ENCODE peak calls at places on chromosomes 13 and 19, in seven cellular contexts. One of them, this sample, is unnamed.

GRCh38 chr19:54030895-54031586 is 32.7 kb downstream of the VSTM1 start:
- DNase-seq in psoas muscle: no peak
- DNase-seq in Caki2: no peak
- DNase-seq in left lung: no peak
- DNase-seq in neural crest cell: no peak
- DNase-seq in astrocyte of the cerebellum: no peak
- DNase-seq in fibroblast of pulmonary artery: peak; percentile 49
- DNase-seq in this sample: no peak

GRCh38 chr19:5775668-5776309 is 8.8 kb downstream of the PRR22 start:
- DNase-seq in neural crest cell: no peak
- DNase-seq in Caki2: no peak
- DNase-seq in left lung: no peak
- DNase-seq in psoas muscle: no peak
- DNase-seq in astrocyte of the cerebellum: no peak
- DNase-seq in fibroblast of pulmonary artery: peak; percentile 36
- DNase-seq in this sample: peak; percentile 42

GRCh38 chr19:58128041-58128685 is 22.4 kb downstream of the ZNF329 start:
- DNase-seq in astrocyte of the cerebellum: no peak
- DNase-seq in Caki2: no peak
- DNase-seq in neural crest cell: no peak
- DNase-seq in left lung: no peak
- DNase-seq in psoas muscle: no peak
- DNase-seq in fibroblast of pulmonary artery: no peak
- DNase-seq in this sample: peak; percentile 16

GRCh38 chr13:48210178-48210577 is 22.8 kb upstream of the ITM2B start:
- DNase-seq in Caki2: peak; percentile 45
- DNase-seq in left lung: no peak
- DNase-seq in astrocyte of the cerebellum: no peak
- DNase-seq in psoas muscle: no peak
- DNase-seq in fibroblast of pulmonary artery: peak; percentile 81
- DNase-seq in neural crest cell: no peak
- DNase-seq in this sample: peak; percentile 88

GRCh38 chr13:41505209-41505835 is 48.0 kb downstream of the RGCC start:
- DNase-seq in Caki2: peak; percentile 3
- DNase-seq in psoas muscle: no peak
- DNase-seq in left lung: no peak
- DNase-seq in neural crest cell: no peak
- DNase-seq in fibroblast of pulmonary artery: peak; percentile 80
- DNase-seq in astrocyte of the cerebellum: peak; percentile 87
- DNase-seq in this sample: peak; percentile 95

GRCh38 chr19:18737954-18738351 is 53.2 kb downstream of the COMP start:
- DNase-seq in astrocyte of the cerebellum: no peak
- DNase-seq in neural crest cell: no peak
- DNase-seq in fibroblast of pulmonary artery: no peak
- DNase-seq in left lung: no peak
- DNase-seq in psoas muscle: no peak
- DNase-seq in Caki2: peak; percentile 66
- DNase-seq in this sample: no peak

GRCh38 chr13:62525652-62526051 is 1110.0 kb upstream of the PCDH20 start:
- DNase-seq in neural crest cell: no peak
- DNase-seq in fibroblast of pulmonary artery: no peak
- DNase-seq in psoas muscle: no peak
- DNase-seq in astrocyte of the cerebellum: no peak
- DNase-seq in Caki2: no peak
- DNase-seq in left lung: no peak
- DNase-seq in this sample: no peak

GRCh38 chr13:53250272-53250875 is 221.8 kb downstream of the OLFM4 start:
- DNase-seq in astrocyte of the cerebellum: peak; percentile 64
- DNase-seq in Caki2: peak; percentile 30
- DNase-seq in left lung: no peak
- DNase-seq in neural crest cell: peak; percentile 46
- DNase-seq in psoas muscle: no peak
- DNase-seq in fibroblast of pulmonary artery: peak; percentile 83
- DNase-seq in this sample: peak; percentile 70

This sample was measured in amniotic epithelial cell.